ENCODE peak calls at places on chromosomes 7 and 10, in seven cellular contexts. A is GM23338, G is GM23248, B is OCI-LY7, Y is PC-3, V is PC-9, U is hepatocyte. N is an unnamed sample. For H3K9me2, the result is how much of the 10 kb centered on the place peaks cover.

GRCh38 chr10:44911081-44911540 is at the start of gene TMEM72:
- DNase-seq in A (peak), G (no peak), B (no peak), Y (no peak), V (no peak), U (peak), N (no peak)

GRCh38 chr10:92530421-92530820 is 43.5 kb downstream of the IDE start:
- DNase-seq in A (no peak), G (peak), B (no peak), Y (no peak), V (no peak), U (no peak), N (no peak)

GRCh38 chr7:13880789-13881188 is 108.7 kb downstream of the ETV1 start:
- DNase-seq in A (no peak), G (peak), B (no peak), Y (peak), V (no peak), U (no peak), N (no peak)

GRCh38 chr10:62852961-62853702 is 37.0 kb upstream of the EGR2 start:
- DNase-seq in A (no peak), G (no peak), B (peak), Y (no peak), V (no peak), U (no peak), N (peak)

GRCh38 chr7:40839881-40840280 is 705.1 kb downstream of the SUGCT start:
- DNase-seq in A (no peak), G (peak), B (no peak), Y (no peak), V (no peak), U (no peak), N (no peak)

GRCh38 chr7:23277359-23277989 is 21.7 kb upstream of the MALSU1 start:
- DNase-seq in A (peak), G (peak), B (peak), Y (peak), V (peak), U (peak), N (peak)

GRCh38 chr10:49331431-49331830 is 32.5 kb downstream of the C10orf71 start:
- DNase-seq in A (no peak), G (no peak), B (no peak), Y (no peak), V (no peak), U (no peak), N (no peak)

GRCh38 chr10:104209575-104210198 is 22.5 kb downstream of the CFAP43 start:
- DNase-seq in A (peak), G (peak), B (peak), Y (peak), V (no peak), U (peak), N (peak)

GRCh38 chr10:105797234-105797890 is 1156.3 kb downstream of the SORCS3 start:
- DNase-seq in A (peak), G (peak), B (peak), Y (peak), V (no peak), U (peak), N (peak)

GRCh38 chr10:74825371-74826141 is 844 bp upstream of the KAT6B start:
- DNase-seq in A (peak), G (peak), B (no peak), Y (peak), V (no peak), U (peak), N (peak)

GRCh38 chr7:158430308-158431034 is 157.2 kb downstream of the PTPRN2 start:
- DNase-seq in A (no peak), G (no peak), B (no peak), Y (no peak), V (no peak), U (no peak), N (no peak)

GRCh38 chr7:15557186-15557585 is 4.6 kb downstream of the AGMO start:
- DNase-seq in A (no peak), G (no peak), B (no peak), Y (no peak), V (no peak), U (no peak), N (no peak)

GRCh38 chr7:22554184-22554583 is 54.2 kb upstream of the STEAP1B start:
- DNase-seq in A (no peak), G (no peak), B (no peak), Y (no peak), V (no peak), U (no peak), N (no peak)

DNA sequence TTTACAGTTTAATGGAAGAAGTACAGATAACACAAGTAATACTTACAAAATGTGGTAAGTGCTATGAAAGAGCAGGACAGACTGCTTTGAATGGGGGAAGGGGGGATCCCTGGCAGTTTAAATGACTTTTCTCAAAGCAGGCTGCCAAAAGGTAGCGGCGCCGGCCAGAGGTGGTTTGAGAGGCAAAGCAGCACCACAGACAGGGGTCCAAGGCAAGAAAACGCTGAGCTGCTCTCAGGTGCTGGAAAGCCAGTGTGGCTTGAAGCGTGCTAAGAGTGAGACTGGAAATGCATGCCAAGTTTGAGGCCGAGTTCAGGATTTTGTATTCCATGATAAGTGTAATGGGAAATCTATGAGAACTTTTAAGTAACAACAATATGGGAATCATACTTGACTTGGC is 437.7 kb downstream of the AUTS2 start:
- DNase-seq in A (no peak), G (no peak), B (no peak), Y (no peak), V (no peak), U (no peak), N (no peak)
- H3K4me2 ChIP-seq in A (no peak), G (no peak), B (no peak), Y (no peak), V (no peak), U (no peak), N (no peak)

DNA sequence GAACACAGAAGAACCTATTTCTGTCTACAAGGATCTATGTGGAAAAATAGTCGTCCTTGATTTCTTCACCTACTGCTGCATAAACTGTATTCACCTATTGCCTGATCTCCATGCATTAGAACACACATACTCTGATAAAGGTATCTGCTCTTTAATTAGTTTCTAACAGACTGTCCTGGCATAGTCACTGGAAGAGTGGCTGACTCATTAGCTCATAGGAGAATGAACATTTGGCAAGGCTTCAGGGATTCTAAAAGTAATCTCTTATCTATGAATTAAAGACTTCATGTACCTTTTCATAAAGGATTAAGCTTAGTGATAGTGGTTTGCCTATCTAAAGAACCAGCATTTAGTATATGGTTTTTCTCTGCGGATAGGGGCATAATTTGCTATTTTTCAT is 4.1 kb downstream of the NHLRC2 start:
- DNase-seq in A (no peak), G (peak), B (no peak), Y (no peak), V (no peak), U (no peak), N (no peak)
- H3K9me2 ChIP-seq in A (under half), G (under half), B (under half), Y (under half), V (under half), U (under half), N (under half)

DNA sequence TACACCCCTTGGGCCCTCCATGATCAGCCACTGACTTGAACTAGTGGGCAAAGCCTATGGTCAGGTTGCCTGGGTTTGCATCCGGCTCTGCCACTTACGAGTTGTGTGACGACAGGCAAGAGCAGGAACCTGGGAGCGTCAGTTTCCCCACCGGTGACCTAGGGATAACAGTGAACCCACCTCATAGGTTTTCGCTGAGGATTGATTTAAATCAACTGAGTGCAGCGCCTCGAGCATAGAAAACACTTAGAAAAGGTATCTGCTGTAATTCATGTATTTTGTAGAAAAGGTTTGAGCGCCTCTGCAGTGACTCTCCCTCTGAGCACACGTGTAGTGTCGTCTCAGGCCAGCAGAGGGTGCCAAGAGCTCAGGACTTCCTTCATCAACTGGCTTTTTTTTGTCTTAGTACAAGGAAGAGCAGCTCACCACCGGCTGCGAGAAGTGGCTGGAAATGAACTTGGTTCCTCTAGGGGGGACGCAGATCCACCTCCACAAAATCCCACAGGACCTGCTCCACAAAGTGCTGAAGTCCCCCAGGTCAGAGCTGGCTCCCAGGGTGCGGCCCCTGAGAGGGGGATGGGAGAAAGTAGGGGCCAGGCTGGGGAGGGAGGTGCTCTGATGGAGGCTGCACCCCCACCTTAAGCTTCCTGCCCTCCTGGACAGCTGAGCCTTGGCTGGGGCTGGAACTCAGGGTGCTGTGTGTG is 27.7 kb downstream of the BTBD16 start:
- DNase-seq in A (peak), G (peak), B (peak), Y (peak), V (peak), U (peak), N (peak)
- H3K4me2 ChIP-seq in A (no peak), G (peak), B (peak), Y (peak), V (peak), U (peak), N (no peak)

GRCh38 chr7:37093257-37093656 is 355.4 kb downstream of the ELMO1 start:
- DNase-seq in A (no peak), G (no peak), B (no peak), Y (no peak), V (no peak), U (no peak), N (no peak)

GRCh38 chr7:37089972-37090371 is 358.7 kb downstream of the ELMO1 start:
- DNase-seq in A (no peak), G (no peak), B (no peak), Y (no peak), V (no peak), U (peak), N (no peak)

GRCh38 chr7:37095122-37095521 is 353.5 kb downstream of the ELMO1 start:
- DNase-seq in A (peak), G (no peak), B (no peak), Y (no peak), V (no peak), U (no peak), N (no peak)

GRCh38 chr7:37096341-37096740 is 352.3 kb downstream of the ELMO1 start:
- DNase-seq in A (no peak), G (no peak), B (no peak), Y (no peak), V (no peak), U (no peak), N (no peak)

GRCh38 chr7:37092548-37092947 is 356.1 kb downstream of the ELMO1 start:
- DNase-seq in A (no peak), G (no peak), B (no peak), Y (no peak), V (no peak), U (no peak), N (no peak)
- H3K9me2 ChIP-seq in A (under half), G (under half), B (under half), Y (under half), V (under half), U (under half), N (under half)

GRCh38 chr10:133441780-133442179 is 12.0 kb upstream of the SCART1 start:
- DNase-seq in A (no peak), G (no peak), B (no peak), Y (no peak), V (no peak), U (peak), N (no peak)

GRCh38 chr10:133439517-133440461 is 14.0 kb upstream of the SCART1 start:
- DNase-seq in A (no peak), G (no peak), B (no peak), Y (no peak), V (no peak), U (peak), N (no peak)

GRCh38 chr10:133440633-133441285 is 13.0 kb upstream of the SCART1 start:
- DNase-seq in A (no peak), G (no peak), B (no peak), Y (no peak), V (no peak), U (peak), N (no peak)

GRCh38 chr10:133442191-133442966 is 11.4 kb upstream of the SCART1 start:
- DNase-seq in A (no peak), G (no peak), B (no peak), Y (no peak), V (no peak), U (peak), N (no peak)

GRCh38 chr10:133438711-133439273 is 14.4 kb upstream of the SPRN start:
- DNase-seq in A (peak), G (peak), B (peak), Y (peak), V (no peak), U (no peak), N (peak)
- H3K4me2 ChIP-seq in A (no peak), G (no peak), B (no peak), Y (no peak), V (no peak), U (no peak), N (no peak)

DNA sequence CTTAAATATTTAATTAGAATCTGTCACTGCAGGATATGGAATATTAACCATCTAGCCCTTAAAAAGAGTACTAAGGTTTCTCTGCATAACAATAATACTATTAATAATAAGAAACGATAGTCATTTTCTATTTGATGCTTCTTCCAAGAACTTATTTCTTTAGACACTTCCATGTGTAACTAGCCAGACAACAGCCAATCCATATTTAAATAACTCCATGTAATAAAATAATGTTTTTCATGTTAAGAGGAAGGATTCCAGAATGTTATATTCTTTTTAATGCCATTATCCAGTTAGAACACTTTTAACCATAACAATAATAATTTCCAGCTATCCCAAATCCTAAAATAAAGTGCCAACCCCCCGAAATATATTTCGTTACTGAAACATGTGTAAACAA is 170.1 kb upstream of the WNT16 start:
- DNase-seq in A (no peak), G (no peak), B (no peak), Y (no peak), V (no peak), U (no peak), N (peak)
- H3K9me2 ChIP-seq in A (under half), G (under half), B (under half), Y (under half), V (under half), U (under half), N (under half)

GRCh38 chr10:34861293-34862004 is 46.4 kb upstream of the PARD3 start:
- DNase-seq in A (no peak), G (no peak), B (no peak), Y (peak), V (no peak), U (peak), N (no peak)
- H3K4me2 ChIP-seq in A (peak), G (no peak), B (no peak), Y (peak), V (no peak), U (peak), N (no peak)

GRCh38 chr7:102415685-102416225 is 17.6 kb upstream of the ORAI2 start:
- DNase-seq in A (no peak), G (no peak), B (peak), Y (no peak), V (no peak), U (no peak), N (no peak)

GRCh38 chr7:102421706-102422105 is 11.7 kb upstream of the ORAI2 start:
- DNase-seq in A (no peak), G (no peak), B (peak), Y (no peak), V (no peak), U (no peak), N (no peak)

GRCh38 chr7:102417105-102417504 is 16.3 kb upstream of the ORAI2 start:
- DNase-seq in A (no peak), G (no peak), B (no peak), Y (no peak), V (no peak), U (no peak), N (no peak)

GRCh38 chr7:102416406-102416805 is 17.0 kb upstream of the ORAI2 start:
- DNase-seq in A (no peak), G (no peak), B (no peak), Y (no peak), V (no peak), U (no peak), N (no peak)

GRCh38 chr7:102418603-102419002 is 14.8 kb upstream of the ORAI2 start:
- DNase-seq in A (no peak), G (no peak), B (no peak), Y (no peak), V (no peak), U (no peak), N (no peak)
- H3K9me2 ChIP-seq in A (under half), G (under half), B (under half), Y (under half), V (under half), U (under half), N (under half)

DNA sequence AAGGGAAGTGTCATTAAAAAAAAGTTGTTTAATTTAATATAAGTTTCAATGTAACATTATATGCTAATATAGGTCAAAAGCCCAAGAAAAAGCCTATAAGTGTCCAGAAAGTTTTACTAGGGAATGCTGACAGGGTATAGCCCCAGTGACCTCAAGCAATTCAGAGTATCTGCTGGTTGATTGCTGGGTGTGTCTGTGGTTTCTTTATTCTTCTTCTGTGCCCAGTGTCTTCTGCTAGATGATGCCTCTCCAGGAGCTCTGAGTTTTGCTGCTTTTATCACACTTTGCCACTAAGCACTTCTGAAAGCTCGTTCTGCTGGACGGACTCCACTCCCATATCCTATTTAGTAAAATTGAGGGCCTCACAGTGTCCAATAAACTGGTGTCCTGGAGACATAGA is 212.2 kb upstream of the NRG3 start:
- DNase-seq in A (no peak), G (no peak), B (no peak), Y (no peak), V (no peak), U (no peak), N (no peak)
- H3K4me2 ChIP-seq in A (no peak), G (no peak), B (no peak), Y (no peak), V (no peak), U (no peak), N (no peak)

N was measured in Karpas-422.